ENCODE peak calls at places on chromosomes 1 and 21, in six cellular contexts. C is brain microvascular endothelial cell; L is HL-60; X is CD4-positive, alpha-beta T cell; Z is stimulated activated CD4-positive, alpha-beta T cell treated with anti-CD3 and anti-CD28 coated beads, Interleukin-2, amount 100 ng/mL, for 24 hours; P is upper lobe of right lung. E is an unnamed sample.

GRCh38 chr21:33109574-33110339 is 39.8 kb downstream of the OLIG1 start:
- DNase-seq in C (no peak), L (peak; percentile 87), P (no peak), X (no peak), Z (peak; percentile 53), E (no peak)

GRCh38 chr1:65412256-65412983 is 8.0 kb upstream of the LEPR start:
- DNase-seq in P (no peak), X (no peak), C (no peak), Z (no peak), L (no peak), E (no peak)

GRCh38 chr1:7227654-7228053 is 442.4 kb downstream of the CAMTA1 start:
- DNase-seq in Z (no peak), P (no peak), L (no peak), C (no peak), X (no peak), E (no peak)

GRCh38 chr1:41528106-41528505 is 43.6 kb upstream of the EDN2 start:
- DNase-seq in X (no peak), L (no peak), Z (no peak), C (no peak), P (peak; percentile 11), E (no peak)

GRCh38 chr1:186212574-186213224 is 162.4 kb downstream of the TPR start:
- DNase-seq in X (no peak), Z (no peak), P (no peak), L (peak; percentile 46), C (peak; percentile 89), E (peak; percentile 64)

GRCh38 chr1:60073605-60074278 is at the start of gene C1orf87:
- DNase-seq in Z (no peak), C (no peak), X (no peak), P (peak; percentile 66), L (no peak), E (no peak)

GRCh38 chr1:24555591-24556413 is at the start of gene NCMAP:
- DNase-seq in X (peak; percentile 27), C (no peak), Z (peak; percentile 61), P (peak; percentile 90), L (no peak), E (no peak)

GRCh38 chr1:55038552-55038838 is 853 bp upstream of the PCSK9 start:
- DNase-seq in P (no peak), C (no peak), Z (no peak), X (no peak), L (no peak), E (no peak)

GRCh38 chr21:33987461-33987860 is 71.9 kb upstream of the ATP5PO start:
- DNase-seq in C (no peak), Z (no peak), P (no peak), X (no peak), L (no peak), E (no peak)

GRCh38 chr1:7253988-7254587 is 468.8 kb downstream of the CAMTA1 start:
- DNase-seq in Z (no peak), L (no peak), P (no peak), X (no peak), C (no peak), E (no peak)

GRCh38 chr1:173422456-173422976 is 54.6 kb upstream of the PRDX6 start:
- DNase-seq in L (peak; percentile 53), P (no peak), C (no peak), X (no peak), Z (no peak), E (no peak)

GRCh38 chr1:232725303-232726047 is 79.7 kb upstream of the MAP10 start:
- DNase-seq in X (no peak), P (no peak), L (no peak), Z (no peak), C (no peak), E (no peak)

GRCh38 chr1:154770897-154771594 is 99.0 kb downstream of the KCNN3 start:
- DNase-seq in X (no peak), P (peak; percentile 5), C (no peak), L (no peak), Z (no peak), E (no peak)

E was measured in hepatic stellate cell.